ENCODE peak calls at places on chromosomes 5 and 9, in five cellular contexts. One of them, this sample, is unnamed.

GRCh38 chr5:91123291-91123690 is 259.8 kb downstream of the ARRDC3 start:
- DNase-seq in HCT116: no peak
- DNase-seq in astrocyte: no peak
- DNase-seq in H1: no peak
- DNase-seq in IMR-90: no peak
- DNase-seq in this sample: no peak

GRCh38 chr5:71974622-71975021 is 132.7 kb upstream of the MAP1B start:
- DNase-seq in H1: no peak
- DNase-seq in HCT116: no peak
- DNase-seq in IMR-90: no peak
- DNase-seq in astrocyte: no peak
- DNase-seq in this sample: peak

GRCh38 chr9:117464941-117465616 is 50.2 kb upstream of the ASTN2 start:
- DNase-seq in H1: no peak
- DNase-seq in IMR-90: no peak
- DNase-seq in HCT116: no peak
- DNase-seq in astrocyte: no peak
- DNase-seq in this sample: no peak

GRCh38 chr9:91720746-91721705 is 229.0 kb downstream of the ROR2 start:
- DNase-seq in IMR-90: no peak
- DNase-seq in H1: no peak
- DNase-seq in astrocyte: no peak
- DNase-seq in HCT116: no peak
- DNase-seq in this sample: no peak

GRCh38 chr5:73519531-73520283 is 21.5 kb downstream of the BTF3 start:
- DNase-seq in HCT116: peak
- DNase-seq in H1: peak
- DNase-seq in IMR-90: peak
- DNase-seq in astrocyte: peak
- DNase-seq in this sample: peak

GRCh38 chr5:173971681-173972080 is 17.3 kb upstream of the C5orf47 start:
- DNase-seq in HCT116: no peak
- DNase-seq in IMR-90: no peak
- DNase-seq in astrocyte: no peak
- DNase-seq in H1: no peak
- DNase-seq in this sample: no peak

GRCh38 chr5:178205749-178206047 is 1.4 kb downstream of the HNRNPAB start:
- DNase-seq in astrocyte: no peak
- DNase-seq in IMR-90: no peak
- DNase-seq in HCT116: no peak
- DNase-seq in H1: no peak
- DNase-seq in this sample: no peak

GRCh38 chr9:111601237-111602018 is 2.0 kb upstream of the PTGR1 start:
- DNase-seq in HCT116: no peak
- DNase-seq in H1: no peak
- DNase-seq in astrocyte: peak
- DNase-seq in IMR-90: peak
- DNase-seq in this sample: no peak

GRCh38 chr5:16757989-16758501 is 141.2 kb upstream of the RETREG1 start:
- DNase-seq in astrocyte: no peak
- DNase-seq in H1: no peak
- DNase-seq in IMR-90: no peak
- DNase-seq in HCT116: no peak
- DNase-seq in this sample: no peak

GRCh38 chr5:142472306-142472951 is 147.6 kb upstream of the SPRY4 start:
- DNase-seq in H1: no peak
- DNase-seq in astrocyte: peak
- DNase-seq in IMR-90: peak
- DNase-seq in HCT116: peak
- DNase-seq in this sample: peak

GRCh38 chr9:116806075-116806474 is 119.0 kb downstream of the TRIM32 start:
- DNase-seq in HCT116: no peak
- DNase-seq in H1: no peak
- DNase-seq in astrocyte: no peak
- DNase-seq in IMR-90: peak
- DNase-seq in this sample: peak

GRCh38 chr9:137756045-137756744 is 121.4 kb upstream of the CACNA1B start:
- DNase-seq in H1: no peak
- DNase-seq in HCT116: no peak
- DNase-seq in astrocyte: no peak
- DNase-seq in IMR-90: peak
- DNase-seq in this sample: no peak

GRCh38 chr5:51159164-51159563 is 224.1 kb upstream of the ISL1 start:
- DNase-seq in HCT116: no peak
- DNase-seq in astrocyte: no peak
- DNase-seq in H1: no peak
- DNase-seq in IMR-90: no peak
- DNase-seq in this sample: no peak

GRCh38 chr5:136028090-136028489 is 698 bp upstream of the TGFBI start:
- DNase-seq in astrocyte: no peak
- DNase-seq in HCT116: no peak
- DNase-seq in IMR-90: no peak
- DNase-seq in H1: no peak
- DNase-seq in this sample: no peak

GRCh38 chr5:164184158-164184557 is 678.7 kb downstream of the MAT2B start:
- DNase-seq in H1: no peak
- DNase-seq in HCT116: no peak
- DNase-seq in astrocyte: no peak
- DNase-seq in IMR-90: no peak
- DNase-seq in this sample: no peak

GRCh38 chr9:77457916-77458592 is 190.1 kb downstream of the GNA14 start:
- DNase-seq in IMR-90: peak
- DNase-seq in HCT116: peak
- DNase-seq in H1: no peak
- DNase-seq in astrocyte: peak
- DNase-seq in this sample: peak

GRCh38 chr5:78768781-78769380 is 120.3 kb upstream of the LHFPL2 start:
- DNase-seq in HCT116: no peak
- DNase-seq in H1: no peak
- DNase-seq in astrocyte: no peak
- DNase-seq in IMR-90: no peak
- DNase-seq in this sample: peak

GRCh38 chr5:78776637-78777036 is 128.1 kb upstream of the LHFPL2 start:
- DNase-seq in HCT116: no peak
- DNase-seq in H1: no peak
- DNase-seq in IMR-90: no peak
- DNase-seq in astrocyte: peak
- DNase-seq in this sample: no peak

GRCh38 chr5:78771260-78772240 is 123.0 kb upstream of the LHFPL2 start:
- DNase-seq in IMR-90: peak
- DNase-seq in H1: no peak
- DNase-seq in astrocyte: no peak
- DNase-seq in HCT116: no peak
- DNase-seq in this sample: peak

GRCh38 chr5:78777901-78778300 is 129.3 kb upstream of the LHFPL2 start:
- DNase-seq in H1: no peak
- DNase-seq in HCT116: no peak
- DNase-seq in IMR-90: no peak
- DNase-seq in astrocyte: no peak
- DNase-seq in this sample: no peak

GRCh38 chr5:78773655-78774054 is 125.1 kb upstream of the LHFPL2 start:
- DNase-seq in astrocyte: no peak
- DNase-seq in IMR-90: no peak
- DNase-seq in H1: no peak
- DNase-seq in HCT116: no peak
- DNase-seq in this sample: no peak
- H2AFZ ChIP-seq in astrocyte: no peak
- H2AFZ ChIP-seq in IMR-90: no peak
- H2AFZ ChIP-seq in H1: no peak
- H2AFZ ChIP-seq in HCT116: no peak
- H2AFZ ChIP-seq in this sample: no peak

DNA sequence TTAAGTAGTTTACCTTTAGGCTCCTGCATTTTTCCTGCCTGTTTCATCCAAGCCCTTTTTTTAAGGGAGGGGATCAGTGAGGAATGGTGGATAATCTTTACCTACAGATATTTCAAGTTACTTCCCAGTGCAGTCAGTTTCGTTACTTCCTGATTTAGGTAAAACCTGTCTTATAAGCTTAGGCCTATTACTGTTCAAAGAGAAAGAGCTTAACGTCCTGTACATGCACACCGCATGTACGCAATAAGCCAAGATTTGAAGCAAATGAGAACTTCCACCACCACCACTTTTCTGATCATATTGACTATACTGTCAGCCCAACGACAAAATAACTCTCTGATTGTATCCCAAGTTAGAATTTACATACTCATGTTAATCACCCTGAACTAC is 5.2 kb downstream of the NFIB start:
- DNase-seq in IMR-90: no peak
- DNase-seq in astrocyte: no peak
- DNase-seq in H1: no peak
- DNase-seq in HCT116: no peak
- DNase-seq in this sample: peak
- H3K9ac ChIP-seq in IMR-90: no peak
- H3K9ac ChIP-seq in astrocyte: peak
- H3K9ac ChIP-seq in H1: no peak
- H3K9ac ChIP-seq in HCT116: no peak
- H3K9ac ChIP-seq in this sample: peak

DNA sequence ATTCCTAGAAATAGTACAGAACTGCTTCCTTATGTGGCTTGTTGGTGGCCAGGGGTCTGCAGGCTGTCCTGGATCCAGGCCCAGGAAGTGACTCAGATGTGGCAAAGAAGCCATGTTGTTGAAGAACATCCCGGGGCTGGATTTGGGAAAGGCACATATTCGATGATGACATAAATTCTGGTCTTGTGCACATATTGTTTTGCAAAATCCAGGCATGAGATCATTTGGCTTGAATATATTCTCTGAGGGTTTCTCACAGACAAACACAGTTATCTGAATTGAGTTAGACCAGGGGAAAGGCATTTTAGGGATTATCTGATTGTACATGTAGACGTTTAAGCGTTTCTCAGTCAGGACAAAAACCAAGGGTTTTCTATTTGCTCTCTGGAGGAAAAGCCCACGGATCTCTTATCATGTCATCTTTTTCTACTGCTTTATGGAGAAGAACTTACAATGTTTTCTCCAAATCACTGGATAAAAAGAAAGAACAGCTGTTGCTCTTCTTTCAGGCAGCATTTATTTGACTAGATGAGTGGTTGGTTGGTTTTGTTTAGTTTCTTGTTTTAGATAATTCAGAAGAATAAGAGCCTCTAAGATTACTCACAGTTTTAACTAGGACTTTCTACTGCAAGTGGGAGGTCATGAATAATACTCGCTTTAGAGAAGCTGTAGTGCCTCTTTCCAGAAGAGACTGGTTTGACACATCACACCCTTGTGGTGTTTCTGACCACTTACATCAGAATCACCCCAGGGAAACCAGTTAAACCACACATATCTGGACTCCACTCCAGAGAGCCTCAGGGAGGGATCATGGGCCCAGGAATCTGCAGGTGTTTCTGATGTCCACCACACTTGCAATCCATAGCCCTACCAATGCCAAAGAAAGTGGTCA is 29.5 kb upstream of the LHFPL2 start:
- DNase-seq in astrocyte: peak
- DNase-seq in IMR-90: peak
- DNase-seq in H1: no peak
- DNase-seq in HCT116: peak
- DNase-seq in this sample: peak
- H2AFZ ChIP-seq in astrocyte: no peak
- H2AFZ ChIP-seq in IMR-90: no peak
- H2AFZ ChIP-seq in H1: no peak
- H2AFZ ChIP-seq in HCT116: peak
- H2AFZ ChIP-seq in this sample: peak

GRCh38 chr5:39755452-39755851 is 330.7 kb upstream of the DAB2 start:
- DNase-seq in astrocyte: no peak
- DNase-seq in HCT116: no peak
- DNase-seq in H1: no peak
- DNase-seq in IMR-90: peak
- DNase-seq in this sample: no peak
- H3K9ac ChIP-seq in astrocyte: peak
- H3K9ac ChIP-seq in HCT116: no peak
- H3K9ac ChIP-seq in H1: no peak
- H3K9ac ChIP-seq in IMR-90: no peak
- H3K9ac ChIP-seq in this sample: no peak

GRCh38 chr9:127924736-127925444 is 5.7 kb downstream of the PIP5KL1 start:
- DNase-seq in IMR-90: no peak
- DNase-seq in astrocyte: no peak
- DNase-seq in H1: no peak
- DNase-seq in HCT116: no peak
- DNase-seq in this sample: no peak

GRCh38 chr9:127926961-127927456 is 3.6 kb downstream of the PIP5KL1 start:
- DNase-seq in IMR-90: no peak
- DNase-seq in H1: no peak
- DNase-seq in HCT116: no peak
- DNase-seq in astrocyte: no peak
- DNase-seq in this sample: peak

GRCh38 chr9:127928232-127929043 is 2.1 kb downstream of the PIP5KL1 start:
- DNase-seq in H1: no peak
- DNase-seq in HCT116: no peak
- DNase-seq in astrocyte: no peak
- DNase-seq in IMR-90: no peak
- DNase-seq in this sample: no peak

GRCh38 chr9:127927457-127928231 is 2.9 kb downstream of the PIP5KL1 start:
- DNase-seq in H1: peak
- DNase-seq in IMR-90: no peak
- DNase-seq in astrocyte: no peak
- DNase-seq in HCT116: peak
- DNase-seq in this sample: peak

DNA sequence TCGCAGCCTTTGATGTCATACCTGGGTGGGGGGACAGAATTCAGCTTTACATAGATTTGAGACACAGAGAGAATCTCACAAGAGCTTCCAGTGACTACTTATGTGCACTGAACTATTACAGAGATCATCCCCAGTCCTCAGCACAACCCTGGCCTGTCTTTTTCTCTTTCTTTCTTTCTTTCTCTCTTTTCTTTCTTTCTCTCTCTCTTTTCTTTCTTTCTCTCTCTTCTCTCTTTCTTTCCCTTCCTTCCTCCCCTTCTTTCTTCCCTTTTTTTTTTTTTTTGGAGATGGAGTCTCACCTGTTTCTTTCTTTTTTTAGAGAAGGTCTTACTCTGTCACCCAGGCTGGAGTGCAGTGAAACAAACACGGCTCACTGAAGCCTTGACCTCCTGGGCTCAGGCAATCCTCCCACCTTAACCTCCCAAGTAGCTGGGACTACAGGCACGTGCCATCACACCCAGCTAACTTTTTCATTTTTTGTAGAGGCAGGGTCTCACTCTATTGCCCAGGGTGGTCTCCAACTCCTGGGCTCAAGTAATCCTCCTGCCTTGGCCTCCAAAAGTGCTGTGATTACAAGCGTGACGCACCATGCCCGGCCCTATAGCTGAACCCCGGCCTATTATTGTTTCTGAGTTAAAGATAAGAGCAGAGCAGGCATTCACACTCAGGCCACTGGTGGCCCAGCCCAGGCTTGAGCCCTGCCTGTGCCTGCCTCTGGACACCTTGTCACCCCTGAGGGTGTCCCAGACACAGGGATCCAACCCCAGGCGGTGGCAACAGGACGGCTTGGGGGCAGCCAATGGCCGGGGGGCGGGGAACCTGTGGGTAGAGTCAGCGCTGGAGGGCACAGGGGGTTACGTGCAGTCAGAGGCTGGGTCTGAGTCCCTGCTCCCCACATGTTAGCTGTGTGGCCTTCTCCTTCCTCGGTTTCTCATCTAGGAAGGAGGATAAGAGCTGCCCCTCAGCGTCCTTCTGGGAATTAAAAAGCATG is 4.3 kb downstream of the PIP5KL1 start:
- DNase-seq in astrocyte: no peak
- DNase-seq in H1: no peak
- DNase-seq in IMR-90: no peak
- DNase-seq in HCT116: no peak
- DNase-seq in this sample: no peak
- H2AFZ ChIP-seq in astrocyte: peak
- H2AFZ ChIP-seq in H1: peak
- H2AFZ ChIP-seq in IMR-90: peak
- H2AFZ ChIP-seq in HCT116: no peak
- H2AFZ ChIP-seq in this sample: peak

GRCh38 chr5:172943906-172944305 is 15.3 kb upstream of the RPL26L1 start:
- DNase-seq in IMR-90: no peak
- DNase-seq in H1: no peak
- DNase-seq in astrocyte: no peak
- DNase-seq in HCT116: no peak
- DNase-seq in this sample: no peak
- H3K9ac ChIP-seq in IMR-90: peak
- H3K9ac ChIP-seq in H1: no peak
- H3K9ac ChIP-seq in astrocyte: peak
- H3K9ac ChIP-seq in HCT116: no peak
- H3K9ac ChIP-seq in this sample: no peak

This sample was measured in mammary epithelial cell.